ENCODE peak calls at places on chromosomes 4 and X, in six cellular contexts. I is Right ventricle myocardium inferior; T is fibroblast of the aortic adventitia; J is CD4-positive, alpha-beta T cell; P is cardiac muscle cell; V is germinal center. W is an unnamed sample.

GRCh38 chrX:69076084-69076483 is 89.2 kb downstream of the PJA1 start:
- DNase-seq in I (no peak), T (no peak), J (no peak), P (no peak), V (no peak), W (no peak)

GRCh38 chrX:37509349-37509748 is 62.1 kb upstream of the LANCL3 start:
- DNase-seq in I (no peak), T (peak; percentile 6), J (no peak), P (peak; percentile 7), V (no peak), W (no peak)

GRCh38 chr4:1583051-1583785 is 100.9 kb downstream of the FAM53A start:
- DNase-seq in I (peak; percentile 33), T (no peak), J (no peak), P (no peak), V (no peak), W (no peak)

GRCh38 chr4:73446336-73446938 is 10.4 kb downstream of the AFP start:
- DNase-seq in I (no peak), T (peak; percentile 65), J (no peak), P (peak; percentile 63), V (peak; percentile 37), W (peak; percentile 16)

GRCh38 chrX:139094671-139095592 is 383.4 kb upstream of the FGF13 start:
- DNase-seq in I (no peak), T (peak; percentile 30), J (no peak), P (no peak), V (no peak), W (no peak)

GRCh38 chr4:110808371-110808878 is 185.5 kb upstream of the PITX2 start:
- DNase-seq in I (no peak), T (peak; percentile 48), J (no peak), P (peak; percentile 41), V (no peak), W (no peak)

GRCh38 chrX:21770631-21771321 is 12.9 kb upstream of the SMPX start:
- DNase-seq in I (no peak), T (no peak), J (no peak), P (no peak), V (no peak), W (no peak)

GRCh38 chr4:111475001-111475400 is 670.3 kb upstream of the FAM241A start:
- DNase-seq in I (no peak), T (peak; percentile 56), J (no peak), P (peak; percentile 49), V (no peak), W (no peak)

GRCh38 chr4:187865914-187866313 is 129.7 kb upstream of the ZFP42 start:
- DNase-seq in I (no peak), T (no peak), J (no peak), P (no peak), V (no peak), W (no peak)

GRCh38 chrX:30971761-30972603 is 82.9 kb upstream of the TAB3 start:
- DNase-seq in I (no peak), T (peak; percentile 47), J (peak; percentile 2), P (peak; percentile 58), V (peak; percentile 10), W (peak; percentile 18)

W was measured in stromal cell of bone marrow.